ENCODE peak calls at places on chromosomes 6 and 20, in five cellular contexts. One of them, this sample, is unnamed. For H3K27me3, the result is how much of the 10 kb centered on the place peaks cover.

GRCh38 chr20:57109151-57109953 is 157.1 kb downstream of the BMP7 start:
- DNase-seq in IMR-90: no peak
- DNase-seq in heart left ventricle: no peak
- DNase-seq in CD4-positive, CD25-positive, alpha-beta regulatory T cell: no peak
- DNase-seq in colonic mucosa: no peak
- DNase-seq in this sample: no peak

GRCh38 chr6:72689107-72689954 is 67.5 kb downstream of the KCNQ5 start:
- DNase-seq in heart left ventricle: no peak
- DNase-seq in CD4-positive, CD25-positive, alpha-beta regulatory T cell: no peak
- DNase-seq in colonic mucosa: no peak
- DNase-seq in IMR-90: no peak
- DNase-seq in this sample: no peak

GRCh38 chr6:144064402-144064830 is 31.0 kb downstream of the SF3B5 start:
- DNase-seq in IMR-90: no peak
- DNase-seq in CD4-positive, CD25-positive, alpha-beta regulatory T cell: peak
- DNase-seq in colonic mucosa: peak
- DNase-seq in heart left ventricle: peak
- DNase-seq in this sample: no peak

GRCh38 chr20:48892849-48893352 is 28.6 kb upstream of the ARFGEF2 start:
- DNase-seq in CD4-positive, CD25-positive, alpha-beta regulatory T cell: no peak
- DNase-seq in colonic mucosa: no peak
- DNase-seq in heart left ventricle: no peak
- DNase-seq in IMR-90: no peak
- DNase-seq in this sample: no peak

GRCh38 chr20:57128051-57128757 is 138.2 kb downstream of the BMP7 start:
- DNase-seq in IMR-90: no peak
- DNase-seq in colonic mucosa: no peak
- DNase-seq in CD4-positive, CD25-positive, alpha-beta regulatory T cell: no peak
- DNase-seq in heart left ventricle: no peak
- DNase-seq in this sample: no peak

GRCh38 chr20:59415224-59415623 is 114.8 kb downstream of the EDN3 start:
- DNase-seq in heart left ventricle: no peak
- DNase-seq in IMR-90: no peak
- DNase-seq in CD4-positive, CD25-positive, alpha-beta regulatory T cell: no peak
- DNase-seq in colonic mucosa: no peak
- DNase-seq in this sample: no peak

GRCh38 chr20:38301283-38301682 is 2.7 kb upstream of the BPI start:
- DNase-seq in colonic mucosa: no peak
- DNase-seq in IMR-90: no peak
- DNase-seq in CD4-positive, CD25-positive, alpha-beta regulatory T cell: no peak
- DNase-seq in heart left ventricle: no peak
- DNase-seq in this sample: no peak

GRCh38 chr20:39468703-39469102 is 506.6 kb downstream of the DHX35 start:
- DNase-seq in heart left ventricle: no peak
- DNase-seq in colonic mucosa: no peak
- DNase-seq in CD4-positive, CD25-positive, alpha-beta regulatory T cell: no peak
- DNase-seq in IMR-90: no peak
- DNase-seq in this sample: no peak

GRCh38 chr6:71107935-71108420 is 151.1 kb upstream of the B3GAT2 start:
- DNase-seq in CD4-positive, CD25-positive, alpha-beta regulatory T cell: no peak
- DNase-seq in colonic mucosa: no peak
- DNase-seq in IMR-90: peak
- DNase-seq in heart left ventricle: peak
- DNase-seq in this sample: peak

GRCh38 chr6:1574083-1574761 is 35.5 kb upstream of the FOXC1 start:
- DNase-seq in IMR-90: no peak
- DNase-seq in colonic mucosa: no peak
- DNase-seq in CD4-positive, CD25-positive, alpha-beta regulatory T cell: no peak
- DNase-seq in heart left ventricle: no peak
- DNase-seq in this sample: no peak

GRCh38 chr6:170265655-170266054 is 25.2 kb downstream of the DLL1 start:
- DNase-seq in CD4-positive, CD25-positive, alpha-beta regulatory T cell: no peak
- DNase-seq in heart left ventricle: peak
- DNase-seq in colonic mucosa: peak
- DNase-seq in IMR-90: no peak
- DNase-seq in this sample: no peak

GRCh38 chr6:3587660-3588059 is 130.8 kb upstream of the SLC22A23 start:
- DNase-seq in CD4-positive, CD25-positive, alpha-beta regulatory T cell: no peak
- DNase-seq in colonic mucosa: no peak
- DNase-seq in IMR-90: no peak
- DNase-seq in heart left ventricle: no peak
- DNase-seq in this sample: no peak

GRCh38 chr6:107957909-107958688 is at the start of gene SEC63:
- DNase-seq in heart left ventricle: peak
- DNase-seq in IMR-90: peak
- DNase-seq in CD4-positive, CD25-positive, alpha-beta regulatory T cell: peak
- DNase-seq in colonic mucosa: peak
- DNase-seq in this sample: peak

GRCh38 chr6:53585208-53585903 is 40.5 kb upstream of the GCLC start:
- DNase-seq in CD4-positive, CD25-positive, alpha-beta regulatory T cell: no peak
- DNase-seq in IMR-90: no peak
- DNase-seq in heart left ventricle: no peak
- DNase-seq in colonic mucosa: no peak
- DNase-seq in this sample: no peak

GRCh38 chr6:108209738-108210137 is 43.9 kb downstream of the NR2E1 start:
- DNase-seq in CD4-positive, CD25-positive, alpha-beta regulatory T cell: no peak
- DNase-seq in heart left ventricle: no peak
- DNase-seq in colonic mucosa: no peak
- DNase-seq in IMR-90: no peak
- DNase-seq in this sample: no peak

GRCh38 chr6:48535569-48535968 is 424.6 kb upstream of the PTCHD4 start:
- DNase-seq in CD4-positive, CD25-positive, alpha-beta regulatory T cell: no peak
- DNase-seq in IMR-90: peak
- DNase-seq in heart left ventricle: no peak
- DNase-seq in colonic mucosa: no peak
- DNase-seq in this sample: no peak

GRCh38 chr6:24859608-24860007 is 60.9 kb upstream of the ARMH2 start:
- DNase-seq in CD4-positive, CD25-positive, alpha-beta regulatory T cell: no peak
- DNase-seq in colonic mucosa: no peak
- DNase-seq in heart left ventricle: no peak
- DNase-seq in IMR-90: no peak
- DNase-seq in this sample: no peak

GRCh38 chr20:38880952-38881735 is 45.1 kb upstream of the FAM83D start:
- DNase-seq in CD4-positive, CD25-positive, alpha-beta regulatory T cell: no peak
- DNase-seq in heart left ventricle: no peak
- DNase-seq in IMR-90: no peak
- DNase-seq in colonic mucosa: no peak
- DNase-seq in this sample: no peak

GRCh38 chr20:24998631-24999445 is 6.3 kb upstream of the APMAP start:
- DNase-seq in heart left ventricle: no peak
- DNase-seq in colonic mucosa: peak
- DNase-seq in CD4-positive, CD25-positive, alpha-beta regulatory T cell: no peak
- DNase-seq in IMR-90: peak
- DNase-seq in this sample: no peak

GRCh38 chr20:7667194-7667593 is 273.1 kb downstream of the HAO1 start:
- DNase-seq in heart left ventricle: no peak
- DNase-seq in CD4-positive, CD25-positive, alpha-beta regulatory T cell: no peak
- DNase-seq in IMR-90: no peak
- DNase-seq in colonic mucosa: no peak
- DNase-seq in this sample: no peak

GRCh38 chr6:26183581-26184408 is 96.6 kb downstream of the HFE start:
- DNase-seq in CD4-positive, CD25-positive, alpha-beta regulatory T cell: peak
- DNase-seq in IMR-90: peak
- DNase-seq in colonic mucosa: peak
- DNase-seq in heart left ventricle: peak
- DNase-seq in this sample: peak

GRCh38 chr6:39555136-39555535 is 170.1 kb downstream of the KIF6 start:
- DNase-seq in heart left ventricle: no peak
- DNase-seq in colonic mucosa: no peak
- DNase-seq in CD4-positive, CD25-positive, alpha-beta regulatory T cell: no peak
- DNase-seq in IMR-90: no peak
- DNase-seq in this sample: no peak

GRCh38 chr6:52407467-52407866 is 12.7 kb upstream of the EFHC1 start:
- DNase-seq in colonic mucosa: no peak
- DNase-seq in IMR-90: peak
- DNase-seq in heart left ventricle: no peak
- DNase-seq in CD4-positive, CD25-positive, alpha-beta regulatory T cell: no peak
- DNase-seq in this sample: no peak

GRCh38 chr6:56204134-56204533 is 43.2 kb downstream of the COL21A1 start:
- DNase-seq in IMR-90: no peak
- DNase-seq in CD4-positive, CD25-positive, alpha-beta regulatory T cell: no peak
- DNase-seq in colonic mucosa: no peak
- DNase-seq in heart left ventricle: no peak
- DNase-seq in this sample: no peak

GRCh38 chr6:169791721-169792131 is 40.3 kb downstream of the ERMARD start:
- DNase-seq in heart left ventricle: no peak
- DNase-seq in IMR-90: no peak
- DNase-seq in colonic mucosa: no peak
- DNase-seq in CD4-positive, CD25-positive, alpha-beta regulatory T cell: no peak
- DNase-seq in this sample: no peak

GRCh38 chr6:156793224-156793623 is 16.0 kb downstream of the ARID1B start:
- DNase-seq in IMR-90: no peak
- DNase-seq in CD4-positive, CD25-positive, alpha-beta regulatory T cell: no peak
- DNase-seq in colonic mucosa: no peak
- DNase-seq in heart left ventricle: no peak
- DNase-seq in this sample: no peak
- H3K27me3 ChIP-seq in IMR-90: under half
- H3K27me3 ChIP-seq in CD4-positive, CD25-positive, alpha-beta regulatory T cell: under half
- H3K27me3 ChIP-seq in colonic mucosa: under half
- H3K27me3 ChIP-seq in heart left ventricle: under half
- H3K27me3 ChIP-seq in this sample: under half

GRCh38 chr6:19841181-19841580 is 4.0 kb downstream of the ID4 start:
- DNase-seq in colonic mucosa: no peak
- DNase-seq in CD4-positive, CD25-positive, alpha-beta regulatory T cell: no peak
- DNase-seq in IMR-90: no peak
- DNase-seq in heart left ventricle: no peak
- DNase-seq in this sample: no peak
- H3K4me3 ChIP-seq in colonic mucosa: no peak
- H3K4me3 ChIP-seq in CD4-positive, CD25-positive, alpha-beta regulatory T cell: no peak
- H3K4me3 ChIP-seq in IMR-90: no peak
- H3K4me3 ChIP-seq in heart left ventricle: no peak
- H3K4me3 ChIP-seq in this sample: no peak

GRCh38 chr20:2538356-2538755 is 2.0 kb downstream of the TMC2 start:
- DNase-seq in IMR-90: no peak
- DNase-seq in colonic mucosa: no peak
- DNase-seq in heart left ventricle: no peak
- DNase-seq in CD4-positive, CD25-positive, alpha-beta regulatory T cell: no peak
- DNase-seq in this sample: no peak

GRCh38 chr20:2537101-2537500 is 728 bp downstream of the TMC2 start:
- DNase-seq in IMR-90: no peak
- DNase-seq in colonic mucosa: no peak
- DNase-seq in heart left ventricle: no peak
- DNase-seq in CD4-positive, CD25-positive, alpha-beta regulatory T cell: no peak
- DNase-seq in this sample: no peak

GRCh38 chr20:2536562-2536986 is at the start of gene TMC2:
- DNase-seq in heart left ventricle: no peak
- DNase-seq in IMR-90: no peak
- DNase-seq in CD4-positive, CD25-positive, alpha-beta regulatory T cell: no peak
- DNase-seq in colonic mucosa: no peak
- DNase-seq in this sample: no peak

GRCh38 chr20:2539341-2539740 is 3.0 kb downstream of the TMC2 start:
- DNase-seq in colonic mucosa: no peak
- DNase-seq in heart left ventricle: no peak
- DNase-seq in IMR-90: no peak
- DNase-seq in CD4-positive, CD25-positive, alpha-beta regulatory T cell: no peak
- DNase-seq in this sample: no peak

GRCh38 chr20:2538931-2539330 is 2.6 kb downstream of the TMC2 start:
- DNase-seq in colonic mucosa: no peak
- DNase-seq in heart left ventricle: no peak
- DNase-seq in IMR-90: no peak
- DNase-seq in CD4-positive, CD25-positive, alpha-beta regulatory T cell: no peak
- DNase-seq in this sample: no peak
- H3K27me3 ChIP-seq in colonic mucosa: under half
- H3K27me3 ChIP-seq in heart left ventricle: under half
- H3K27me3 ChIP-seq in IMR-90: half or more
- H3K27me3 ChIP-seq in CD4-positive, CD25-positive, alpha-beta regulatory T cell: under half
- H3K27me3 ChIP-seq in this sample: under half

DNA sequence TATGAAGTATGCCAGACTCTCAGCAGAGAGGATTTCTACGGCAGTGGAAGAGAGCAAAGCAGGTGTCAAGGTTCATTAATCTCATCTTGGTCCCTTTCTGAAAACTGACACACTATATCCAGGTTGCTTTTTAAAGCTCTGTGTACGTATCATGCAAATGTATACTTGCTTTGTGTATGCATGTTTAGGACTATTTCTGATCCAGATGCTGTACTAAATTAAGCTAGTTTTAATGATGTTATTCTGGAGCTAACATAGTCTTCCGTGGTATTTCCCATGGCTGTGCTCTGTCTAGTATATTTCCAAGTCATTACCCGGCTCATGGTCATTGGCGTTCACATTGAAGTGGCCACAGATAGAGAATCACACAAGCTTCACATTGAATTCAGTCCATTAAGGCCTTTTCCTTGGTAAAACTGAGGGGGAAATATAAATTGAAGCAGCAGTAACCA is 59.1 kb upstream of the SNX9 start:
- DNase-seq in IMR-90: no peak
- DNase-seq in CD4-positive, CD25-positive, alpha-beta regulatory T cell: no peak
- DNase-seq in heart left ventricle: no peak
- DNase-seq in colonic mucosa: no peak
- DNase-seq in this sample: no peak
- H3K4me3 ChIP-seq in IMR-90: no peak
- H3K4me3 ChIP-seq in CD4-positive, CD25-positive, alpha-beta regulatory T cell: peak
- H3K4me3 ChIP-seq in heart left ventricle: no peak
- H3K4me3 ChIP-seq in colonic mucosa: no peak
- H3K4me3 ChIP-seq in this sample: no peak

GRCh38 chr6:84278311-84278710 is 50.9 kb upstream of the CEP162 start:
- DNase-seq in heart left ventricle: no peak
- DNase-seq in IMR-90: no peak
- DNase-seq in colonic mucosa: no peak
- DNase-seq in CD4-positive, CD25-positive, alpha-beta regulatory T cell: no peak
- DNase-seq in this sample: no peak

GRCh38 chr6:84282566-84282965 is 55.1 kb upstream of the CEP162 start:
- DNase-seq in IMR-90: peak
- DNase-seq in heart left ventricle: no peak
- DNase-seq in CD4-positive, CD25-positive, alpha-beta regulatory T cell: no peak
- DNase-seq in colonic mucosa: no peak
- DNase-seq in this sample: no peak

GRCh38 chr6:84284428-84285033 is 57.1 kb upstream of the CEP162 start:
- DNase-seq in colonic mucosa: no peak
- DNase-seq in heart left ventricle: no peak
- DNase-seq in CD4-positive, CD25-positive, alpha-beta regulatory T cell: no peak
- DNase-seq in IMR-90: peak
- DNase-seq in this sample: no peak

GRCh38 chr6:84280639-84281038 is 53.2 kb upstream of the CEP162 start:
- DNase-seq in heart left ventricle: no peak
- DNase-seq in CD4-positive, CD25-positive, alpha-beta regulatory T cell: no peak
- DNase-seq in colonic mucosa: no peak
- DNase-seq in IMR-90: no peak
- DNase-seq in this sample: no peak

DNA sequence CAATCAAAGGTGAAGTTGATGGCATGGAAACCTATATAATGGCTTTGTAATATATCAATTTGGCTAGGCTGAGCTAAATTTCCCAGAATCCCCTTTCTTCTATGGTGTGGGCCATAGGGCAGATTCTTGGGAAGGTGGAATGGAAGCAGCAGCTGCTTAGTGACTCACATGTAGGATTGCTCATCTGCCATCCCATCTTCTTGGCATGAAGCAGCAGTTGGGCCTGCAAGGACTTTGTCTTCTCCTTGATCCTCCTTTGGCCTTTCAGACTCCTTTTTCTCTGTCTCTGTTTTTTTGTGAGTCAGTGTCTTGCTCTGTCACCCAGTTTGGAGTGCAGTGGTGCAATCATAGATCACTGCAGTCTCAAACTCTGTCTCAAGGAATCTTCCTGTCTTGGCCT is 52.6 kb upstream of the CEP162 start:
- DNase-seq in colonic mucosa: no peak
- DNase-seq in CD4-positive, CD25-positive, alpha-beta regulatory T cell: no peak
- DNase-seq in heart left ventricle: no peak
- DNase-seq in IMR-90: peak
- DNase-seq in this sample: no peak
- H3K27me3 ChIP-seq in colonic mucosa: under half
- H3K27me3 ChIP-seq in CD4-positive, CD25-positive, alpha-beta regulatory T cell: under half
- H3K27me3 ChIP-seq in heart left ventricle: under half
- H3K27me3 ChIP-seq in IMR-90: under half
- H3K27me3 ChIP-seq in this sample: under half

GRCh38 chr6:125015152-125015551 is 52.9 kb downstream of the RNF217 start:
- DNase-seq in IMR-90: no peak
- DNase-seq in heart left ventricle: no peak
- DNase-seq in CD4-positive, CD25-positive, alpha-beta regulatory T cell: no peak
- DNase-seq in colonic mucosa: no peak
- DNase-seq in this sample: no peak
- H3K4me3 ChIP-seq in IMR-90: no peak
- H3K4me3 ChIP-seq in heart left ventricle: no peak
- H3K4me3 ChIP-seq in CD4-positive, CD25-positive, alpha-beta regulatory T cell: no peak
- H3K4me3 ChIP-seq in colonic mucosa: no peak
- H3K4me3 ChIP-seq in this sample: no peak